ENCODE peak calls at places on chromosomes 4 and X, in nine cellular contexts. I, G, T, R, P, O, C, J and Q are unnamed samples.

GRCh38 chr4:22688236-22688635 is 4.5 kb upstream of the GBA3 start:
- DNase-seq in T (no peak), O (no peak), J (no peak), R (no peak), C (no peak), I (no peak), P (no peak), G (no peak), Q (no peak)

GRCh38 chr4:169079942-169080827 is 70.1 kb upstream of the CBR4 start:
- DNase-seq in C (peak; percentile 62), O (peak; percentile 85), G (no peak), J (no peak), P (peak; percentile 18), R (peak; percentile 77), I (peak; percentile 64), T (peak; percentile 50), Q (peak; percentile 73)

GRCh38 chrX:155028749-155029360 is 2.2 kb downstream of the FUNDC2 start:
- DNase-seq in O (no peak), I (no peak), P (no peak), R (peak; percentile 39), T (no peak), G (no peak), C (no peak), J (no peak), Q (no peak)

GRCh38 chrX:672931-673330 is 42.3 kb downstream of the SHOX start:
- DNase-seq in C (no peak), R (no peak), T (no peak), P (no peak), G (no peak), I (no peak), O (no peak), J (no peak), Q (no peak)

GRCh38 chrX:145502670-145503069 is 255.4 kb downstream of the SPANXN1 start:
- DNase-seq in O (no peak), T (no peak), C (no peak), R (no peak), P (no peak), G (no peak), I (no peak), J (no peak), Q (no peak)

GRCh38 chrX:130523460-130524394 is 121.9 kb downstream of the RBMX2 start:
- DNase-seq in T (peak; percentile 26), J (no peak), P (no peak), R (no peak), C (no peak), O (no peak), I (peak; percentile 80), G (no peak), Q (peak; percentile 74)

GRCh38 chrX:154730271-154730883 is 20.5 kb downstream of the GAB3 start:
- DNase-seq in T (peak; percentile 35), J (peak; percentile 73), R (peak; percentile 77), I (no peak), P (no peak), G (no peak), O (no peak), C (no peak), Q (peak; percentile 74)

GRCh38 chr4:98470831-98471230 is 187.6 kb downstream of the TSPAN5 start:
- DNase-seq in C (no peak), R (no peak), O (peak; percentile 31), J (no peak), G (no peak), P (no peak), I (no peak), T (no peak), Q (no peak)

GRCh38 chr4:187276786-187277408 is 553.2 kb upstream of the FAT1 start:
- DNase-seq in R (peak; percentile 78), O (no peak), I (no peak), C (no peak), G (no peak), T (no peak), P (no peak), J (no peak), Q (no peak)

GRCh38 chr4:155552180-155552579 is 114.5 kb upstream of the GUCY1A1 start:
- DNase-seq in T (no peak), G (no peak), C (no peak), J (no peak), P (no peak), O (no peak), I (no peak), R (peak; percentile 81), Q (no peak)
- TF ChIP-seq CTCF in T (no peak), G (no peak), C (no peak), J (no peak), P (no peak), O (no peak), I (no peak), R (no peak), Q (no peak)

DNA sequence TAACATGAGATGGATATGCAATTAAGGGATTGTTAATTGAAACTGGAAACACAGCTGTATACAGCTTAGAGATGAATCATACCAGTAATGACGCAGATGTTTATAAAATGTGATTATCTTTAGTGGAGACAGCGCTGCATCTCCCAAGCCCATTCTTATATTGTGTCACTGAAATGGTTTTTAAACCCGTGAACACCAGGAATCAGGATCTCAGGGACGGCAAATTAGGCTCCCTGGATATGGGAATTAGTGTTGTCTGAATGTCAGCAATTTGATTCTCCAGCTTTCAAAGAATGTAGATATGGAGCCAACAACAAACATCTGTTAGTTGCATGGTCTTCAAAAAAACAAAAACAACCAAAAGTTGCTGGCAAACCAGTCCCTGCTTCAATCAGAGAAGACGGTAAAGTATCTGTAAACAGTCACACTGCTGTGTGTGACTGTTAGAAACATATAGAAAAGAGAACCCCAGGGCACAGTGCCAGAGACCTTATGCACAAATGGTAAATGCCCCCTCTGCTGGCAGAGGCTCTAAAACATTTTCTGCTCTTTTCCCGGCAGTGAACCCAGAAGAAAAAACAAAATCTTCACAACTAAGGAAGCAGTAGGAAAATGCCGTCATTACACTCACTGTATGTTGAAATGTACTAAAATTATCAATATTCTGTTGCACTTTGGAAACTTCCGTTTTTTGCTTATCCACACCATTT is 351.9 kb upstream of the FTHL17 start:
- DNase-seq in I (peak; percentile 43), J (no peak), G (no peak), C (no peak), T (no peak), R (peak; percentile 62), P (no peak), O (no peak), Q (no peak)
- TF ChIP-seq CTCF in I (peak; percentile 64), J (peak; percentile 29), G (no peak), C (no peak), T (no peak), R (peak; percentile 50), P (no peak), O (no peak), Q (peak; percentile 18)

GRCh38 chrX:3585719-3586118 is 127.7 kb downstream of the PRKX start:
- DNase-seq in C (no peak), R (no peak), G (no peak), P (no peak), J (no peak), I (no peak), O (no peak), T (no peak), Q (no peak)
- TF ChIP-seq CTCF in C (no peak), R (no peak), G (no peak), P (no peak), J (no peak), I (no peak), O (no peak), T (no peak), Q (no peak)

DNA sequence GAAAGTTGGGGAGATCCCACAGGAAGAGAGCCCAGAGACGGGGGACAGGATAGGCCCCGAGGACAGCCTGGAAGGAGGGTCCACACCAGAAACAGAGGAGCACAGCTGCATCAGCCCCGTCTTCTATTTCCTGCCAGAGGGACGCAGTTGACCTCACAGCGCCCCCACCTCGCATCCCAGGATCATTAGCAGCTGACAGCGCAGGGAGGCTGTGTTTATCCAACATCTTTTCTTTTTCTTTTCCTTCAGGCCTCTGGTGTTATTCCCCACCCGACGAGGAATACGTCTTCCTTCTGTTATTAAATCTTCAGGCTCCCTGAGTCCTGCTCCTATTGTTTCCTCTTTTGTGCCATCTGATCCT is 75.4 kb downstream of the DCHS2 start:
- DNase-seq in G (no peak), O (no peak), I (peak; percentile 4), J (no peak), R (no peak), T (peak; percentile 20), C (peak; percentile 77), P (peak; percentile 17), Q (no peak)
- TF ChIP-seq CTCF in G (peak; percentile 19), O (no peak), I (peak; percentile 14), J (no peak), R (no peak), T (no peak), C (no peak), P (no peak), Q (no peak)

GRCh38 chr4:40493160-40493559 is 136.5 kb downstream of the RBM47 start:
- DNase-seq in P (no peak), J (no peak), O (no peak), T (no peak), C (no peak), R (no peak), G (no peak), I (no peak), Q (no peak)
- TF ChIP-seq CTCF in P (no peak), J (no peak), O (no peak), T (no peak), C (no peak), R (no peak), G (no peak), I (no peak), Q (no peak)